ENCODE peak calls at places on chromosomes 6 and 20, in seven cellular contexts. N, J, A, Q, H, S and B are unnamed samples.

GRCh38 chr20:60695223-60695622 is 556.8 kb upstream of the CDH4 start:
- DNase-seq in N (no peak), J (no peak), A (no peak), Q (peak), H (peak), S (no peak), B (no peak)

GRCh38 chr6:52691718-52692117 is 20.8 kb downstream of the TMEM14A start:
- DNase-seq in N (no peak), J (no peak), A (no peak), Q (no peak), H (no peak), S (no peak), B (no peak)

GRCh38 chr20:50491926-50492634 is 18.1 kb upstream of the PTPN1 start:
- DNase-seq in N (no peak), J (no peak), A (peak), Q (no peak), H (no peak), S (peak), B (no peak)

GRCh38 chr6:17115251-17116089 is 13.6 kb downstream of the STMND1 start:
- DNase-seq in N (no peak), J (no peak), A (no peak), Q (peak), H (peak), S (peak), B (no peak)

GRCh38 chr6:125939796-125940195 is 16.8 kb upstream of the HINT3 start:
- DNase-seq in N (no peak), J (no peak), A (no peak), Q (no peak), H (no peak), S (no peak), B (no peak)

GRCh38 chr6:298233-299049 is 6.2 kb downstream of the DUSP22 start:
- DNase-seq in N (no peak), J (no peak), A (no peak), Q (no peak), H (no peak), S (no peak), B (no peak)

GRCh38 chr6:31528307-31528777 is 420 bp upstream of the MCCD1 start:
- DNase-seq in N (no peak), J (no peak), A (no peak), Q (no peak), H (no peak), S (no peak), B (no peak)

GRCh38 chr6:158457616-158458278 is 102.1 kb upstream of the TMEM181 start:
- DNase-seq in N (no peak), J (no peak), A (no peak), Q (no peak), H (no peak), S (no peak), B (no peak)

GRCh38 chr20:64037498-64038213 is 1.7 kb downstream of the C20orf204 start:
- DNase-seq in N (no peak), J (no peak), A (no peak), Q (no peak), H (no peak), S (no peak), B (no peak)

GRCh38 chr6:26624557-26624956 is 27.8 kb downstream of the ABT1 start:
- DNase-seq in N (no peak), J (no peak), A (no peak), Q (no peak), H (no peak), S (no peak), B (no peak)

GRCh38 chr20:7113577-7114466 is 346.3 kb downstream of the BMP2 start:
- DNase-seq in N (no peak), J (no peak), A (peak), Q (peak), H (no peak), S (peak), B (peak)

GRCh38 chr20:33651562-33652048 is 10.5 kb upstream of the C20orf144 start:
- DNase-seq in N (no peak), J (no peak), A (no peak), Q (no peak), H (no peak), S (no peak), B (no peak)

GRCh38 chr6:42564496-42564890 is 664 bp downstream of the UBR2 start:
- DNase-seq in N (no peak), J (no peak), A (no peak), Q (no peak), H (no peak), S (no peak), B (no peak)

GRCh38 chr6:21742238-21742660 is 148.7 kb downstream of the SOX4 start:
- DNase-seq in N (no peak), J (peak), A (no peak), Q (peak), H (peak), S (no peak), B (no peak)

GRCh38 chr6:25138697-25139051 is 140.5 kb upstream of the CARMIL1 start:
- DNase-seq in N (no peak), J (no peak), A (no peak), Q (no peak), H (no peak), S (no peak), B (no peak)

GRCh38 chr20:25206063-25206403 is 10.5 kb downstream of the ENTPD6 start:
- DNase-seq in N (no peak), J (no peak), A (no peak), Q (no peak), H (no peak), S (no peak), B (no peak)

GRCh38 chr6:25537349-25538018 is 114.5 kb upstream of the SCGN start:
- DNase-seq in N (no peak), J (no peak), A (no peak), Q (no peak), H (no peak), S (no peak), B (no peak)

GRCh38 chr6:111771629-111772028 is 101.6 kb downstream of the FYN start:
- DNase-seq in N (no peak), J (no peak), A (no peak), Q (no peak), H (no peak), S (no peak), B (no peak)

GRCh38 chr6:32075781-32076494 is 33.2 kb downstream of the TNXB start:
- DNase-seq in N (no peak), J (no peak), A (no peak), Q (no peak), H (no peak), S (no peak), B (no peak)

GRCh38 chr20:51236396-51236795 is 213.5 kb upstream of the KCNG1 start:
- DNase-seq in N (no peak), J (no peak), A (no peak), Q (no peak), H (no peak), S (no peak), B (no peak)

GRCh38 chr20:19510626-19511025 is 247.4 kb upstream of the RIN2 start:
- DNase-seq in N (no peak), J (no peak), A (no peak), Q (no peak), H (no peak), S (no peak), B (no peak)

GRCh38 chr6:3751019-3751729 is at the start of gene PXDC1:
- DNase-seq in N (no peak), J (no peak), A (no peak), Q (peak), H (no peak), S (peak), B (no peak)

GRCh38 chr6:119344306-119344705 is 5.3 kb downstream of the MAN1A1 start:
- DNase-seq in N (no peak), J (no peak), A (no peak), Q (no peak), H (no peak), S (peak), B (no peak)

GRCh38 chr6:124027392-124027791 is 223.7 kb downstream of the NKAIN2 start:
- DNase-seq in N (no peak), J (no peak), A (no peak), Q (no peak), H (no peak), S (no peak), B (no peak)

GRCh38 chr6:166314454-166314853 is 6.3 kb upstream of the PRR18 start:
- DNase-seq in N (no peak), J (no peak), A (no peak), Q (no peak), H (no peak), S (no peak), B (no peak)

GRCh38 chr6:119463081-119463626 is 113.6 kb upstream of the MAN1A1 start:
- DNase-seq in N (no peak), J (no peak), A (no peak), Q (no peak), H (no peak), S (no peak), B (no peak)

GRCh38 chr6:17851001-17851719 is 136.3 kb downstream of the KIF13A start:
- DNase-seq in N (no peak), J (no peak), A (no peak), Q (no peak), H (no peak), S (no peak), B (no peak)

GRCh38 chr6:158010591-158011477 is 29.2 kb downstream of the SYNJ2 start:
- DNase-seq in N (no peak), J (no peak), A (peak), Q (no peak), H (no peak), S (peak), B (no peak)

GRCh38 chr6:166778776-166779175 is 151.7 kb upstream of the RPS6KA2 start:
- DNase-seq in N (no peak), J (no peak), A (no peak), Q (no peak), H (no peak), S (peak), B (no peak)

GRCh38 chr6:17091122-17091521 is 10.7 kb upstream of the STMND1 start:
- DNase-seq in N (no peak), J (no peak), A (no peak), Q (no peak), H (no peak), S (no peak), B (no peak)

GRCh38 chr20:62856931-62857619 is 4.5 kb downstream of the TCFL5 start:
- DNase-seq in N (no peak), J (no peak), A (peak), Q (no peak), H (no peak), S (no peak), B (no peak)

GRCh38 chr6:119322715-119323350 is 26.7 kb downstream of the MAN1A1 start:
- DNase-seq in N (no peak), J (no peak), A (no peak), Q (no peak), H (no peak), S (no peak), B (no peak)

GRCh38 chr20:48928832-48929725 is 7.6 kb downstream of the ARFGEF2 start:
- DNase-seq in N (no peak), J (no peak), A (no peak), Q (peak), H (no peak), S (no peak), B (no peak)

GRCh38 chr6:111850288-111850937 is 22.8 kb downstream of the FYN start:
- DNase-seq in N (no peak), J (no peak), A (no peak), Q (no peak), H (no peak), S (no peak), B (peak)

GRCh38 chr6:160198577-160199211 is 59.9 kb downstream of the SLC22A2 start:
- DNase-seq in N (no peak), J (no peak), A (no peak), Q (peak), H (no peak), S (peak), B (no peak)

GRCh38 chr20:35618372-35619131 is 2.9 kb downstream of the SPAG4 start:
- DNase-seq in N (no peak), J (no peak), A (peak), Q (no peak), H (no peak), S (peak), B (peak)

GRCh38 chr6:106510090-106510970 is 119.0 kb downstream of the RTN4IP1 start:
- DNase-seq in N (peak), J (no peak), A (peak), Q (peak), H (no peak), S (peak), B (no peak)
- H3K27ac ChIP-seq in N (no peak), J (no peak), A (peak), Q (no peak), H (no peak), S (no peak), B (no peak)

DNA sequence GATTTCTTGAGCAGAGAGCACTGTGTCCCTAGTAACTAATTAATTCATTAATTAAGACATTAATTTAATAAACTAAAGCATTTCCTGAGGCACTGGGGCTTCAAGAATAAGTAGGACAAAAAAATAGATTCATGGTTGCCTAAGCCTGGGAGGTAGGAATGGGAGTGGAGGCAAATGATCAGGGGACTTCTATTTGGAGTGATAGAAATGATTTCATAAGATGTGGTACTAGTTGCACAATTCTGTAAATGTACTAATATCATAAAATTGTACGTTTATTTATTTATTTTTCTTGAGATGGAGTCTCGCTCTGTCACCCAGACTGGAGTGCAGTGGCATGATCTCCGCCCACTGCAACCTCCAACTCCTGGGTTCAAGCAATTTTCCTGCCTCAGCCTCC is 287.2 kb downstream of the KHDC1L start:
- DNase-seq in N (no peak), J (no peak), A (no peak), Q (no peak), H (no peak), S (no peak), B (no peak)
- H3K27ac ChIP-seq in N (no peak), J (no peak), A (no peak), Q (no peak), H (no peak), S (no peak), B (no peak)

DNA sequence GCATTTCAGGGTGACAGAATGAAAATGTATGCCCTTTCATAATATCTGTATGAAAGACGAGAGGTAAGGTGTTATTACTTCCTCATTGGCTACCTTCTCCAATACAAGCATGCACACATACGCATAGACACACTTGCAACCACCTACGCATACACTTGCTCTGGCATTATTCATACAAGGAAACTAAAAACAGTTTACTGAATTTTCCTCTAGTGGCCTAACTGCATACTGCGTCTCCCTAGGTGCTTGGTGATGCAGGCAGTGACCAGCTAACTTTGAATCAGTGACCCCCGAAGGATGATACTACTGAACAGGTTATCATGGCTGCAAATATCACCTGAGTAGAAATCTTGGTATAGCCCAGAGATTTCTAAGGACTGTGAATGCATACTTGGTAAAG is 593.1 kb downstream of the PKHD1 start:
- DNase-seq in N (no peak), J (no peak), A (no peak), Q (no peak), H (no peak), S (no peak), B (no peak)
- H3K27ac ChIP-seq in N (no peak), J (no peak), A (no peak), Q (no peak), H (no peak), S (no peak), B (no peak)

GRCh38 chr6:82015043-82015442 is 232.5 kb downstream of the IBTK start:
- DNase-seq in N (no peak), J (no peak), A (no peak), Q (no peak), H (no peak), S (no peak), B (no peak)

GRCh38 chr6:82015526-82015925 is 232.0 kb downstream of the IBTK start:
- DNase-seq in N (no peak), J (no peak), A (no peak), Q (no peak), H (no peak), S (no peak), B (no peak)

GRCh38 chr6:82017316-82017715 is 230.2 kb downstream of the IBTK start:
- DNase-seq in N (no peak), J (no peak), A (peak), Q (peak), H (no peak), S (no peak), B (no peak)

GRCh38 chr6:82013561-82014275 is 233.8 kb downstream of the IBTK start:
- DNase-seq in N (no peak), J (no peak), A (no peak), Q (no peak), H (no peak), S (no peak), B (no peak)

DNA sequence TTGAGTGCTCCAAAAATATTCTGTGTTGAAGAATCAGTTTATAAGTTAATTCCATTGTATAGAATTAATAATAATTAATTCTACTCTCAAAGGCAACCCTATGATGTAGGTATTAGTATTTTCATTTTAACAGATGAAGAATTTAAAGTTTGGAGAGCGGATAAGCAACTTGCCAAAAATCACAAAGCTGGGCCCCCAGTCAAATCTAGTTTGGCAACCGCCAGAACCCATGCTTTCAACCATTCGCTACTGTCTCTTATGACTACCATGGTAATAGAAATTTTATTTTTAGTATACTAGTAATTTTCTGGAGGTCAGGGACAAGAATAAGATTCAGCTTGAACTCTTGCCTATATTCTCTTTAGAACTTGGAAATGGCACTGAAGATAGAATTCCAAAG is 229.8 kb downstream of the IBTK start:
- DNase-seq in N (no peak), J (no peak), A (no peak), Q (no peak), H (no peak), S (no peak), B (no peak)
- H3K27ac ChIP-seq in N (no peak), J (peak), A (peak), Q (peak), H (no peak), S (no peak), B (no peak)

DNA sequence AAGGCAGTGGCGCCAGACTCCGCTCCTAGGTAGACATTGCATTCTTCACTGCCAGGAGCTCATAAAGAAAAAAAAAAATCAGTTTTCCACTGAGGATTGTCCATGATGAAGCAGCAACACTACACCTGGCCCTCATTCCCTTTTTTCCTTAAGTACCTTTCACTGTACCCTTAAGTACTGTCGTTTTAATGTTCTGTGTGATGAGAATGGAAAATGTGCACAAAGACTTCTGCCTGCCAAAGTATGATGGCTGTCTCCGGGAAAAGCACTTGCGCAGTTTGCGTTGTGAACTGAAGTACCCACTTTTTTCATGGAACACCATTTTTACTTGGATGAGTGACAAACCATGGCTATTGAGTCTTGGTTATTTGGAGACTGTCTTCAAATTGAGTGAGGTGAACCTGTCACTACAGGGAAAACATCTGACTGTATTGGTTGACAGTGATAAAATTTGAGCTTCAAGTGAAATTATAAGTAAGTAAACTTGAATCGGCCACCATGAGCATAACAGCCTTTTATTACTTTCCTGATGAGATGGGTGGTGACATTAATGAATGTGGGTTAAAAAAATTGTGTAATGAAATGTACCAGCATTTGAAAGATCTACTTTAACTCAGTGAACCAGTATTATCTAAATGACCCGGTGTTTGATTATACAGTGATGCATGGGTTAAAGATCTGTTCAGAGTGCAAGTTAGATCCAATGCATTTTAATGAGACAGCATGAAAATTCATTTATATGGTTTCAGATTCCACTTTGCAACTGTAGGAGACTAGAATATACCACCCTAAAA is 104.9 kb downstream of the NCOA3 start:
- DNase-seq in N (no peak), J (no peak), A (no peak), Q (no peak), H (no peak), S (no peak), B (no peak)
- H3K27ac ChIP-seq in N (no peak), J (no peak), A (peak), Q (no peak), H (no peak), S (no peak), B (no peak)

DNA sequence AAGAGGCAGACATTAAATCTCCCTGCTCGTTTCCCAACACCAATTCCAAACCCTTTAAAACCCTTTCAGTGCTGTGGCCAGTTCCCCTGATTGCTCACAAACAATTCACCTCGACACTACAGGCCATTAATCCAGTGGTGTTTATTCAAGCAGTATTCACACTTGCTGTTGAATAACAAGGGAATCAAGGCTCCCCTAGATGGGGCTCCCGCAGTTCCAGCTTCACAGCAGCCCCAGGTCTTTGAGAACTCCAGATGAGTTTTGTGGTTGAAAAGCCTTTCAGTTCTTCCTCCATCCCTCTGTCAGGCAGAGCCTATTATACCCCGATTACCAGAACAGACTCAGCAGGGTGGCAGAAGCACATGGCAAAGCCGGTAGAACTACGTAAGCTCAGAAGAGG is 36.2 kb downstream of the JAG1 start:
- DNase-seq in N (no peak), J (no peak), A (no peak), Q (no peak), H (no peak), S (no peak), B (no peak)
- H3K27ac ChIP-seq in N (no peak), J (peak), A (peak), Q (peak), H (no peak), S (no peak), B (no peak)